ENCODE peak calls at places on chromosomes 1 and 21, in eight cellular contexts. One of them, this sample, is unnamed.

GRCh38 chr1:196466656-196467055 is 141.6 kb downstream of the KCNT2 start:
- DNase-seq in hepatocyte: no peak
- DNase-seq in IMR-90: peak
- DNase-seq in cardiac fibroblast: peak
- DNase-seq in brain microvascular endothelial cell: peak
- DNase-seq in right atrium auricular region: no peak
- DNase-seq in A549: no peak
- DNase-seq in uterus: no peak
- DNase-seq in this sample: no peak

GRCh38 chr1:41811978-41812852 is 106.5 kb downstream of the HIVEP3 start:
- DNase-seq in hepatocyte: peak
- DNase-seq in IMR-90: peak
- DNase-seq in cardiac fibroblast: peak
- DNase-seq in brain microvascular endothelial cell: peak
- DNase-seq in right atrium auricular region: peak
- DNase-seq in A549: peak
- DNase-seq in uterus: no peak
- DNase-seq in this sample: peak

GRCh38 chr1:17192394-17193221 is 12.3 kb upstream of the PADI1 start:
- DNase-seq in hepatocyte: no peak
- DNase-seq in IMR-90: no peak
- DNase-seq in cardiac fibroblast: peak
- DNase-seq in brain microvascular endothelial cell: no peak
- DNase-seq in right atrium auricular region: no peak
- DNase-seq in A549: no peak
- DNase-seq in uterus: no peak
- DNase-seq in this sample: no peak

GRCh38 chr1:67367370-67368345 is 60.0 kb downstream of the IL12RB2 start:
- DNase-seq in hepatocyte: peak
- DNase-seq in IMR-90: peak
- DNase-seq in cardiac fibroblast: peak
- DNase-seq in brain microvascular endothelial cell: peak
- DNase-seq in right atrium auricular region: no peak
- DNase-seq in A549: peak
- DNase-seq in uterus: peak
- DNase-seq in this sample: no peak

GRCh38 chr1:203990118-203990517 is 82.8 kb upstream of the SOX13 start:
- DNase-seq in hepatocyte: no peak
- DNase-seq in IMR-90: no peak
- DNase-seq in cardiac fibroblast: no peak
- DNase-seq in brain microvascular endothelial cell: no peak
- DNase-seq in right atrium auricular region: no peak
- DNase-seq in A549: no peak
- DNase-seq in uterus: no peak
- DNase-seq in this sample: no peak

GRCh38 chr1:42176902-42177519 is 12.5 kb upstream of the GUCA2A start:
- DNase-seq in hepatocyte: peak
- DNase-seq in IMR-90: peak
- DNase-seq in cardiac fibroblast: peak
- DNase-seq in brain microvascular endothelial cell: peak
- DNase-seq in right atrium auricular region: no peak
- DNase-seq in A549: peak
- DNase-seq in uterus: no peak
- DNase-seq in this sample: peak

GRCh38 chr1:145858937-145859490 is at the start of gene PIAS3:
- DNase-seq in hepatocyte: peak
- DNase-seq in IMR-90: peak
- DNase-seq in cardiac fibroblast: peak
- DNase-seq in brain microvascular endothelial cell: peak
- DNase-seq in right atrium auricular region: peak
- DNase-seq in A549: peak
- DNase-seq in uterus: peak
- DNase-seq in this sample: peak

GRCh38 chr21:40118527-40118926 is 251.3 kb downstream of the PCP4 start:
- DNase-seq in hepatocyte: no peak
- DNase-seq in IMR-90: no peak
- DNase-seq in cardiac fibroblast: no peak
- DNase-seq in brain microvascular endothelial cell: no peak
- DNase-seq in right atrium auricular region: no peak
- DNase-seq in A549: no peak
- DNase-seq in uterus: no peak
- DNase-seq in this sample: no peak

GRCh38 chr1:27318596-27318995 is 3.4 kb upstream of the TMEM222 start:
- DNase-seq in hepatocyte: no peak
- DNase-seq in IMR-90: peak
- DNase-seq in cardiac fibroblast: no peak
- DNase-seq in brain microvascular endothelial cell: no peak
- DNase-seq in right atrium auricular region: no peak
- DNase-seq in A549: no peak
- DNase-seq in uterus: no peak
- DNase-seq in this sample: no peak

GRCh38 chr1:117621316-117621715 is 15.5 kb downstream of the TENT5C start:
- DNase-seq in hepatocyte: no peak
- DNase-seq in IMR-90: no peak
- DNase-seq in cardiac fibroblast: no peak
- DNase-seq in brain microvascular endothelial cell: no peak
- DNase-seq in right atrium auricular region: no peak
- DNase-seq in A549: no peak
- DNase-seq in uterus: no peak
- DNase-seq in this sample: no peak

GRCh38 chr21:25700741-25701140 is 34.0 kb downstream of the ATP5PF start:
- DNase-seq in hepatocyte: peak
- DNase-seq in IMR-90: no peak
- DNase-seq in cardiac fibroblast: no peak
- DNase-seq in brain microvascular endothelial cell: no peak
- DNase-seq in right atrium auricular region: no peak
- DNase-seq in A549: no peak
- DNase-seq in uterus: no peak
- DNase-seq in this sample: no peak

GRCh38 chr21:42921912-42922311 is 3.5 kb downstream of the ERVH48-1 start:
- DNase-seq in hepatocyte: no peak
- DNase-seq in IMR-90: no peak
- DNase-seq in cardiac fibroblast: no peak
- DNase-seq in brain microvascular endothelial cell: no peak
- DNase-seq in right atrium auricular region: no peak
- DNase-seq in A549: no peak
- DNase-seq in uterus: no peak
- DNase-seq in this sample: no peak

GRCh38 chr1:73717971-73718370 is 480.0 kb downstream of the LRRIQ3 start:
- DNase-seq in hepatocyte: no peak
- DNase-seq in IMR-90: no peak
- DNase-seq in cardiac fibroblast: no peak
- DNase-seq in brain microvascular endothelial cell: no peak
- DNase-seq in right atrium auricular region: no peak
- DNase-seq in A549: no peak
- DNase-seq in uterus: no peak
- DNase-seq in this sample: no peak

GRCh38 chr1:78286686-78287085 is 204.1 kb upstream of the PTGFR start:
- DNase-seq in hepatocyte: no peak
- DNase-seq in IMR-90: peak
- DNase-seq in cardiac fibroblast: peak
- DNase-seq in brain microvascular endothelial cell: peak
- DNase-seq in right atrium auricular region: no peak
- DNase-seq in A549: no peak
- DNase-seq in uterus: no peak
- DNase-seq in this sample: no peak

GRCh38 chr1:90725341-90725960 is 8.3 kb upstream of the BARHL2 start:
- DNase-seq in hepatocyte: no peak
- DNase-seq in IMR-90: no peak
- DNase-seq in cardiac fibroblast: peak
- DNase-seq in brain microvascular endothelial cell: no peak
- DNase-seq in right atrium auricular region: no peak
- DNase-seq in A549: no peak
- DNase-seq in uterus: no peak
- DNase-seq in this sample: no peak

GRCh38 chr1:10507111-10507879 is 32.5 kb downstream of the PEX14 start:
- DNase-seq in hepatocyte: peak
- DNase-seq in IMR-90: peak
- DNase-seq in cardiac fibroblast: peak
- DNase-seq in brain microvascular endothelial cell: peak
- DNase-seq in right atrium auricular region: peak
- DNase-seq in A549: peak
- DNase-seq in uterus: peak
- DNase-seq in this sample: peak

GRCh38 chr1:183100575-183100974 is 77.4 kb downstream of the LAMC1 start:
- DNase-seq in hepatocyte: no peak
- DNase-seq in IMR-90: no peak
- DNase-seq in cardiac fibroblast: no peak
- DNase-seq in brain microvascular endothelial cell: no peak
- DNase-seq in right atrium auricular region: no peak
- DNase-seq in A549: no peak
- DNase-seq in uterus: no peak
- DNase-seq in this sample: no peak

GRCh38 chr21:32137266-32137665 is 141.6 kb downstream of the MIS18A start:
- DNase-seq in hepatocyte: no peak
- DNase-seq in IMR-90: no peak
- DNase-seq in cardiac fibroblast: no peak
- DNase-seq in brain microvascular endothelial cell: no peak
- DNase-seq in right atrium auricular region: no peak
- DNase-seq in A549: no peak
- DNase-seq in uterus: no peak
- DNase-seq in this sample: no peak

GRCh38 chr1:38831753-38832734 is 27.5 kb downstream of the RRAGC start:
- DNase-seq in hepatocyte: no peak
- DNase-seq in IMR-90: no peak
- DNase-seq in cardiac fibroblast: no peak
- DNase-seq in brain microvascular endothelial cell: no peak
- DNase-seq in right atrium auricular region: no peak
- DNase-seq in A549: no peak
- DNase-seq in uterus: no peak
- DNase-seq in this sample: no peak

GRCh38 chr1:24898909-24899439 is 31.1 kb downstream of the RUNX3 start:
- DNase-seq in hepatocyte: no peak
- DNase-seq in IMR-90: no peak
- DNase-seq in cardiac fibroblast: no peak
- DNase-seq in brain microvascular endothelial cell: no peak
- DNase-seq in right atrium auricular region: no peak
- DNase-seq in A549: no peak
- DNase-seq in uterus: no peak
- DNase-seq in this sample: no peak

GRCh38 chr1:98660941-98661543 is 479 bp upstream of the SNX7 start:
- DNase-seq in hepatocyte: no peak
- DNase-seq in IMR-90: peak
- DNase-seq in cardiac fibroblast: peak
- DNase-seq in brain microvascular endothelial cell: no peak
- DNase-seq in right atrium auricular region: no peak
- DNase-seq in A549: no peak
- DNase-seq in uterus: no peak
- DNase-seq in this sample: no peak
- H3K4me3 ChIP-seq in hepatocyte: peak
- H3K4me3 ChIP-seq in IMR-90: peak
- H3K4me3 ChIP-seq in cardiac fibroblast: peak
- H3K4me3 ChIP-seq in brain microvascular endothelial cell: peak
- H3K4me3 ChIP-seq in right atrium auricular region: peak
- H3K4me3 ChIP-seq in A549: peak
- H3K4me3 ChIP-seq in uterus: peak
- H3K4me3 ChIP-seq in this sample: peak

GRCh38 chr1:75791022-75791421 is 5.0 kb downstream of the RABGGTB start:
- DNase-seq in hepatocyte: no peak
- DNase-seq in IMR-90: peak
- DNase-seq in cardiac fibroblast: peak
- DNase-seq in brain microvascular endothelial cell: no peak
- DNase-seq in right atrium auricular region: no peak
- DNase-seq in A549: no peak
- DNase-seq in uterus: no peak
- DNase-seq in this sample: no peak
- H3K4me3 ChIP-seq in hepatocyte: no peak
- H3K4me3 ChIP-seq in IMR-90: no peak
- H3K4me3 ChIP-seq in cardiac fibroblast: peak
- H3K4me3 ChIP-seq in brain microvascular endothelial cell: peak
- H3K4me3 ChIP-seq in right atrium auricular region: no peak
- H3K4me3 ChIP-seq in A549: peak
- H3K4me3 ChIP-seq in uterus: no peak
- H3K4me3 ChIP-seq in this sample: no peak

GRCh38 chr1:7491818-7492173 is 279.3 kb upstream of the VAMP3 start:
- DNase-seq in hepatocyte: no peak
- DNase-seq in IMR-90: no peak
- DNase-seq in cardiac fibroblast: no peak
- DNase-seq in brain microvascular endothelial cell: no peak
- DNase-seq in right atrium auricular region: no peak
- DNase-seq in A549: no peak
- DNase-seq in uterus: peak
- DNase-seq in this sample: peak
- H3K4me3 ChIP-seq in hepatocyte: no peak
- H3K4me3 ChIP-seq in IMR-90: no peak
- H3K4me3 ChIP-seq in cardiac fibroblast: no peak
- H3K4me3 ChIP-seq in brain microvascular endothelial cell: no peak
- H3K4me3 ChIP-seq in right atrium auricular region: no peak
- H3K4me3 ChIP-seq in A549: no peak
- H3K4me3 ChIP-seq in uterus: no peak
- H3K4me3 ChIP-seq in this sample: no peak

DNA sequence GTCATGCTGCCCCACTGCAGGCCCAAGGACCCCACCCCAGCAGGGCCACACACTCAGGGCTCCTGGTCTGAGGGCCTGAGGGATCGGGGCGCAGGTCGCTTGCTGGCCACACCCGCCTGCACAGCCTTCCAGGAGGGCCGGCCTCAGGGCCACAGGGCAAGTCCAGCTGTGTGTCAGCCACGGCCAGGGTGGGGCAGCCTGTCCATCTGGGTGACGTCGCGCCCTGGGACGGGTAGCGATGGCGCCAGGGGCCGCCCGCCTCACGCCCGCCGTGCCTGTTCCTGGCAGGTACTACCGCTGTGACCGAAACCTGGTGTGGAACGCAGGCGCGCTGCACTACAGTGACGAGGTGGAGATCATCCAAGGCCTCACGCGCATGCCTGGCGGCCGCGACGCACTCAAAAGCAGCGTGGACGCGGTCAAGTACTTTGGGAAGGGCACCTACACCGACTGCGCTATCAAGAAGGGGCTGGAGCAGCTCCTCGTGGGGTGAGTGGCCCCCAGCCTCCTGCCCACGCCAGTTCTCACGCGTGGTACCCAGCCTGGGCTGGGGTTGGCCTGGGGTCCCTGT is 2.5 kb downstream of the COL6A1 start:
- DNase-seq in hepatocyte: no peak
- DNase-seq in IMR-90: no peak
- DNase-seq in cardiac fibroblast: no peak
- DNase-seq in brain microvascular endothelial cell: no peak
- DNase-seq in right atrium auricular region: peak
- DNase-seq in A549: no peak
- DNase-seq in uterus: peak
- DNase-seq in this sample: no peak
- H3K4me3 ChIP-seq in hepatocyte: no peak
- H3K4me3 ChIP-seq in IMR-90: peak
- H3K4me3 ChIP-seq in cardiac fibroblast: peak
- H3K4me3 ChIP-seq in brain microvascular endothelial cell: peak
- H3K4me3 ChIP-seq in right atrium auricular region: peak
- H3K4me3 ChIP-seq in A549: no peak
- H3K4me3 ChIP-seq in uterus: peak
- H3K4me3 ChIP-seq in this sample: no peak

GRCh38 chr1:92949937-92950817 is 11.1 kb downstream of the DIPK1A start:
- DNase-seq in hepatocyte: no peak
- DNase-seq in IMR-90: peak
- DNase-seq in cardiac fibroblast: peak
- DNase-seq in brain microvascular endothelial cell: peak
- DNase-seq in right atrium auricular region: no peak
- DNase-seq in A549: peak
- DNase-seq in uterus: no peak
- DNase-seq in this sample: peak
- H3K4me3 ChIP-seq in hepatocyte: no peak
- H3K4me3 ChIP-seq in IMR-90: no peak
- H3K4me3 ChIP-seq in cardiac fibroblast: no peak
- H3K4me3 ChIP-seq in brain microvascular endothelial cell: no peak
- H3K4me3 ChIP-seq in right atrium auricular region: no peak
- H3K4me3 ChIP-seq in A549: peak
- H3K4me3 ChIP-seq in uterus: no peak
- H3K4me3 ChIP-seq in this sample: no peak